ENCODE peak calls at places on chromosomes 7 and 10, in eight cellular contexts. One of them, this sample, is unnamed.

GRCh38 chr7:69596723-69597277 is 1.5 kb upstream of the AUTS2 start:
- DNase-seq in GM12865: no peak
- DNase-seq in choroid plexus epithelial cell: no peak
- DNase-seq in cardiac fibroblast: no peak
- DNase-seq in dorsolateral prefrontal cortex: no peak
- DNase-seq in lung: no peak
- DNase-seq in A549: no peak
- DNase-seq in left lung: no peak
- DNase-seq in this sample: no peak

GRCh38 chr10:48885376-48885775 is 54.3 kb downstream of the LRRC18 start:
- DNase-seq in GM12865: no peak
- DNase-seq in choroid plexus epithelial cell: peak
- DNase-seq in cardiac fibroblast: peak
- DNase-seq in dorsolateral prefrontal cortex: peak
- DNase-seq in lung: no peak
- DNase-seq in A549: peak
- DNase-seq in left lung: no peak
- DNase-seq in this sample: no peak

GRCh38 chr7:159160450-159160849 is 15.8 kb upstream of the VIPR2 start:
- DNase-seq in GM12865: no peak
- DNase-seq in choroid plexus epithelial cell: no peak
- DNase-seq in cardiac fibroblast: no peak
- DNase-seq in dorsolateral prefrontal cortex: no peak
- DNase-seq in lung: no peak
- DNase-seq in A549: no peak
- DNase-seq in left lung: no peak
- DNase-seq in this sample: no peak

GRCh38 chr7:114864278-114864677 is 57.6 kb upstream of the MDFIC start:
- DNase-seq in GM12865: no peak
- DNase-seq in choroid plexus epithelial cell: no peak
- DNase-seq in cardiac fibroblast: peak
- DNase-seq in dorsolateral prefrontal cortex: no peak
- DNase-seq in lung: no peak
- DNase-seq in A549: no peak
- DNase-seq in left lung: no peak
- DNase-seq in this sample: no peak

GRCh38 chr7:17274551-17275245 is 23.8 kb upstream of the AHR start:
- DNase-seq in GM12865: no peak
- DNase-seq in choroid plexus epithelial cell: peak
- DNase-seq in cardiac fibroblast: peak
- DNase-seq in dorsolateral prefrontal cortex: no peak
- DNase-seq in lung: no peak
- DNase-seq in A549: no peak
- DNase-seq in left lung: no peak
- DNase-seq in this sample: no peak

GRCh38 chr7:158783595-158783994 is 45.7 kb downstream of the ESYT2 start:
- DNase-seq in GM12865: no peak
- DNase-seq in choroid plexus epithelial cell: no peak
- DNase-seq in cardiac fibroblast: no peak
- DNase-seq in dorsolateral prefrontal cortex: no peak
- DNase-seq in lung: no peak
- DNase-seq in A549: no peak
- DNase-seq in left lung: no peak
- DNase-seq in this sample: no peak

GRCh38 chr7:17275749-17276671 is 22.4 kb upstream of the AHR start:
- DNase-seq in GM12865: no peak
- DNase-seq in choroid plexus epithelial cell: peak
- DNase-seq in cardiac fibroblast: peak
- DNase-seq in dorsolateral prefrontal cortex: no peak
- DNase-seq in lung: no peak
- DNase-seq in A549: peak
- DNase-seq in left lung: no peak
- DNase-seq in this sample: no peak

GRCh38 chr7:38411404-38411803 is 138.0 kb upstream of the TARP start:
- DNase-seq in GM12865: peak
- DNase-seq in choroid plexus epithelial cell: peak
- DNase-seq in cardiac fibroblast: peak
- DNase-seq in dorsolateral prefrontal cortex: no peak
- DNase-seq in lung: no peak
- DNase-seq in A549: peak
- DNase-seq in left lung: no peak
- DNase-seq in this sample: no peak

GRCh38 chr10:71161429-71161828 is 50.9 kb upstream of the UNC5B start:
- DNase-seq in GM12865: peak
- DNase-seq in choroid plexus epithelial cell: peak
- DNase-seq in cardiac fibroblast: peak
- DNase-seq in dorsolateral prefrontal cortex: no peak
- DNase-seq in lung: no peak
- DNase-seq in A549: no peak
- DNase-seq in left lung: no peak
- DNase-seq in this sample: no peak

GRCh38 chr7:92461027-92462003 is 14.0 kb downstream of the GATAD1 start:
- DNase-seq in GM12865: peak
- DNase-seq in choroid plexus epithelial cell: peak
- DNase-seq in cardiac fibroblast: peak
- DNase-seq in dorsolateral prefrontal cortex: no peak
- DNase-seq in lung: no peak
- DNase-seq in A549: peak
- DNase-seq in left lung: no peak
- DNase-seq in this sample: no peak

GRCh38 chr7:155942226-155942950 is 130.1 kb upstream of the SHH start:
- DNase-seq in GM12865: no peak
- DNase-seq in choroid plexus epithelial cell: no peak
- DNase-seq in cardiac fibroblast: no peak
- DNase-seq in dorsolateral prefrontal cortex: no peak
- DNase-seq in lung: no peak
- DNase-seq in A549: no peak
- DNase-seq in left lung: no peak
- DNase-seq in this sample: no peak

GRCh38 chr10:113764598-113764997 is 13.1 kb downstream of the PLEKHS1 start:
- DNase-seq in GM12865: no peak
- DNase-seq in choroid plexus epithelial cell: no peak
- DNase-seq in cardiac fibroblast: no peak
- DNase-seq in dorsolateral prefrontal cortex: no peak
- DNase-seq in lung: no peak
- DNase-seq in A549: no peak
- DNase-seq in left lung: no peak
- DNase-seq in this sample: no peak

GRCh38 chr10:43199088-43199683 is 60.9 kb downstream of the CSGALNACT2 start:
- DNase-seq in GM12865: no peak
- DNase-seq in choroid plexus epithelial cell: no peak
- DNase-seq in cardiac fibroblast: no peak
- DNase-seq in dorsolateral prefrontal cortex: no peak
- DNase-seq in lung: peak
- DNase-seq in A549: no peak
- DNase-seq in left lung: no peak
- DNase-seq in this sample: no peak

GRCh38 chr10:86410542-86411124 is 44.0 kb upstream of the GRID1 start:
- DNase-seq in GM12865: no peak
- DNase-seq in choroid plexus epithelial cell: peak
- DNase-seq in cardiac fibroblast: peak
- DNase-seq in dorsolateral prefrontal cortex: no peak
- DNase-seq in lung: no peak
- DNase-seq in A549: peak
- DNase-seq in left lung: no peak
- DNase-seq in this sample: no peak

GRCh38 chr10:15120523-15120922 is 23.4 kb downstream of the RPP38 start:
- DNase-seq in GM12865: no peak
- DNase-seq in choroid plexus epithelial cell: peak
- DNase-seq in cardiac fibroblast: peak
- DNase-seq in dorsolateral prefrontal cortex: no peak
- DNase-seq in lung: no peak
- DNase-seq in A549: no peak
- DNase-seq in left lung: no peak
- DNase-seq in this sample: no peak

GRCh38 chr7:101957733-101958525 is 140.5 kb downstream of the CUX1 start:
- DNase-seq in GM12865: peak
- DNase-seq in choroid plexus epithelial cell: no peak
- DNase-seq in cardiac fibroblast: no peak
- DNase-seq in dorsolateral prefrontal cortex: no peak
- DNase-seq in lung: no peak
- DNase-seq in A549: no peak
- DNase-seq in left lung: no peak
- DNase-seq in this sample: no peak

GRCh38 chr7:3294432-3295100 is 6.5 kb upstream of the SDK1 start:
- DNase-seq in GM12865: no peak
- DNase-seq in choroid plexus epithelial cell: no peak
- DNase-seq in cardiac fibroblast: no peak
- DNase-seq in dorsolateral prefrontal cortex: no peak
- DNase-seq in lung: no peak
- DNase-seq in A549: no peak
- DNase-seq in left lung: no peak
- DNase-seq in this sample: no peak

GRCh38 chr7:43869898-43870240 is 552 bp upstream of the MRPS24 start:
- DNase-seq in GM12865: no peak
- DNase-seq in choroid plexus epithelial cell: peak
- DNase-seq in cardiac fibroblast: peak
- DNase-seq in dorsolateral prefrontal cortex: no peak
- DNase-seq in lung: no peak
- DNase-seq in A549: peak
- DNase-seq in left lung: no peak
- DNase-seq in this sample: no peak

GRCh38 chr10:43785252-43785651 is 136.6 kb upstream of the ZNF32 start:
- DNase-seq in GM12865: peak
- DNase-seq in choroid plexus epithelial cell: peak
- DNase-seq in cardiac fibroblast: peak
- DNase-seq in dorsolateral prefrontal cortex: no peak
- DNase-seq in lung: no peak
- DNase-seq in A549: peak
- DNase-seq in left lung: no peak
- DNase-seq in this sample: no peak

DNA sequence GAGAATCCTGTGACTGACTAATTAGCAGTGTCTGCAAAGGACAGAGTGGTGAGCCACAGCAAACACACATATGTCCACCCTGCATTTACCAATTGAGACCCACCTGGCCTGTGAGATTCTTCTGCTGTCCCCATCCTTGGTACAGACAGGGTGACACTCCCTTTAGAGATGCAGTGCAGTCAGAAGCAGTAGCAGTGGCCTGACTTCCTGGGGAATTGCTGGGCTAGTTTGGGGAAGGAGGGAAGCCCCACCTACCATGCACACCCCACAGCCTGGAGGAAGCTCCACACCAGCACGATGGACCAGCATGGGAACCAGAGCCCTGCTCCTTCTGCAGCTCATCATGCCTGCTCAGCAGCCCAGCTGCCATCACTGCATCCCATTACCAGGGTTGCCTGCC is 924.9 kb upstream of the ZNF722 start:
- DNase-seq in GM12865: no peak
- DNase-seq in choroid plexus epithelial cell: no peak
- DNase-seq in cardiac fibroblast: no peak
- DNase-seq in dorsolateral prefrontal cortex: no peak
- DNase-seq in lung: no peak
- DNase-seq in A549: no peak
- DNase-seq in left lung: no peak
- DNase-seq in this sample: peak
- H3K4me3 ChIP-seq in GM12865: no peak
- H3K4me3 ChIP-seq in choroid plexus epithelial cell: no peak
- H3K4me3 ChIP-seq in cardiac fibroblast: no peak
- H3K4me3 ChIP-seq in dorsolateral prefrontal cortex: no peak
- H3K4me3 ChIP-seq in lung: no peak
- H3K4me3 ChIP-seq in A549: no peak
- H3K4me3 ChIP-seq in left lung: no peak
- H3K4me3 ChIP-seq in this sample: no peak

DNA sequence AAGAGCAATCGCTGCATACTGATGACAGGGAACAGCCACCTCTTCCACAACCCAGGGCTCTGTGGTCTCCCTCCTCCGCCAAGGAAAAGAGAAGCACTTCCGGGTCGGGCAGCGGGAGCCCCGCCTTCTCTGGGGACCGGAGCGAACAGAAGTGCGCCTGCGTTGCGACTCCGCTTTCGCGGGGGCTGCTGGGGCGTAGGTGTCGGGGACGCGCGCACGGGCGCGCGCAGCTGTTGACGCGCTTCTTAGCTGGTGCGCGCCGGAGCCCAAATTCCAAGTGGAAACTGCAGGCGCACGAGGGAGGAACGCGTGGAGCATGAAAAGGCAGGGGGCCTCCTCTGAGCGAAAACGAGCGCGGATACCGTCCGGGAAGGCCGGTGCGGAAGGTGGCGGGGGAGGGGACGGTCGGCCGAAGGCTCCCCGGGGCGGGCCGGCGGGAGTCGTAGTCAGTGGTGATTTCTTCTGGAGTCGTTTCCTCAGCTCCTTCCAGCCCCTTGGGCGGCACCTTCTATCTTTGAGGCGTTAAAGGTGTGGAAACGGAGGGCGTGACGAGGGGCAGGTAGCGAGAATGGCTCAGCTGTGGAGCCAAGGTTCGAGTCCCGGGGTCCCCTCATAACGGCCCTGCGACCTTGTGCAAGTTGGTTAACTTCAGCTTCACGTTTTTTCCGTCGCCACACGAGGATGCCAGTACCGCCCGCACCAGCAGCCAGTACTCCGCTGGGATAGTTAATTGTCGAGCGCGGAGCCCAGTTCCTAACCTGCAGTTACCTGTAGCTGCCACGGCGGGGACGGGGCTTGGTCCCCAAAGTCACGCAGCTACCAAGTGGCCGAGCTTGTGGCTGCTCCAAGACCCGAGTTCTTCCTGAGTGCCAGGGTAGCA is at the start of the genes COX15 and CUTC:
- DNase-seq in GM12865: peak
- DNase-seq in choroid plexus epithelial cell: peak
- DNase-seq in cardiac fibroblast: peak
- DNase-seq in dorsolateral prefrontal cortex: peak
- DNase-seq in lung: peak
- DNase-seq in A549: peak
- DNase-seq in left lung: peak
- DNase-seq in this sample: peak
- TF ChIP-seq CTCF in GM12865: peak
- TF ChIP-seq CTCF in choroid plexus epithelial cell: peak
- TF ChIP-seq CTCF in cardiac fibroblast: peak
- TF ChIP-seq CTCF in dorsolateral prefrontal cortex: no peak
- TF ChIP-seq CTCF in lung: no peak
- TF ChIP-seq CTCF in A549: no peak
- TF ChIP-seq CTCF in left lung: peak
- TF ChIP-seq CTCF in this sample: no peak

DNA sequence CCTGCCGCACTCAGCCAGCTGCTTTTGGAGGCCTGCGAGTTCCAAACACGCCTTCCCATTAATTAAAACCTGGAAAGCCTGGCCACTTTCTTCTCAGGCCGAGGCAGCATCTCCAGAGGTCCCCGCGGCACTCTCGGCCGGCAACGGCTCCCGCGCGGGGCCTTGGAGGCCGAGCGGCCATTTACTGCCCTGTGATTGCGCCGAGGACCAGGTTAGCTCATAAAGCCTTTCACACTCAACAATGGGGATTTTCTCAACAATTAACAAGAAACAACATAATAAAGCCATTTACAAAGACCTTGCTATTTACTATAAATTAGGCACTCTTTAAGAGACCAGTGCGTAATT is 16.5 kb downstream of the SKIDA1 start:
- DNase-seq in GM12865: no peak
- DNase-seq in choroid plexus epithelial cell: no peak
- DNase-seq in cardiac fibroblast: no peak
- DNase-seq in dorsolateral prefrontal cortex: no peak
- DNase-seq in lung: no peak
- DNase-seq in A549: no peak
- DNase-seq in left lung: no peak
- DNase-seq in this sample: no peak
- H3K4me3 ChIP-seq in GM12865: no peak
- H3K4me3 ChIP-seq in choroid plexus epithelial cell: no peak
- H3K4me3 ChIP-seq in cardiac fibroblast: no peak
- H3K4me3 ChIP-seq in dorsolateral prefrontal cortex: no peak
- H3K4me3 ChIP-seq in lung: no peak
- H3K4me3 ChIP-seq in A549: no peak
- H3K4me3 ChIP-seq in left lung: no peak
- H3K4me3 ChIP-seq in this sample: no peak

GRCh38 chr7:105878746-105879605 is 2.6 kb upstream of the ATXN7L1 start:
- DNase-seq in GM12865: no peak
- DNase-seq in choroid plexus epithelial cell: no peak
- DNase-seq in cardiac fibroblast: no peak
- DNase-seq in dorsolateral prefrontal cortex: no peak
- DNase-seq in lung: no peak
- DNase-seq in A549: no peak
- DNase-seq in left lung: no peak
- DNase-seq in this sample: no peak
- TF ChIP-seq CTCF in GM12865: no peak
- TF ChIP-seq CTCF in choroid plexus epithelial cell: no peak
- TF ChIP-seq CTCF in cardiac fibroblast: no peak
- TF ChIP-seq CTCF in dorsolateral prefrontal cortex: no peak
- TF ChIP-seq CTCF in lung: no peak
- TF ChIP-seq CTCF in A549: no peak
- TF ChIP-seq CTCF in left lung: no peak
- TF ChIP-seq CTCF in this sample: no peak